ENCODE peak calls at places on chromosomes 16 and 17, in five cellular contexts. One of them, this sample, is unnamed.

GRCh38 chr17:32586666-32587065 is 99.9 kb downstream of the CDK5R1 start:
- DNase-seq in fibroblast of the conjunctiva: no peak
- DNase-seq in left kidney: no peak
- DNase-seq in left cardiac atrium: no peak
- DNase-seq in type B pancreatic cell: no peak
- DNase-seq in this sample: peak; percentile 3

GRCh38 chr16:2981177-2981898 is 1.1 kb upstream of the PKMYT1 start:
- DNase-seq in fibroblast of the conjunctiva: no peak
- DNase-seq in left kidney: peak; percentile 52
- DNase-seq in type B pancreatic cell: no peak
- DNase-seq in left cardiac atrium: no peak
- DNase-seq in this sample: no peak

GRCh38 chr16:25066747-25067631 is 44.6 kb upstream of the LCMT1 start:
- DNase-seq in left cardiac atrium: peak; percentile 88
- DNase-seq in fibroblast of the conjunctiva: peak; percentile 45
- DNase-seq in left kidney: peak; percentile 91
- DNase-seq in type B pancreatic cell: peak; percentile 79
- DNase-seq in this sample: no peak

GRCh38 chr16:67561501-67561823 is 864 bp upstream of the CTCF start:
- DNase-seq in fibroblast of the conjunctiva: no peak
- DNase-seq in left cardiac atrium: no peak
- DNase-seq in type B pancreatic cell: no peak
- DNase-seq in left kidney: no peak
- DNase-seq in this sample: no peak

GRCh38 chr16:15775663-15776304 is 81.0 kb downstream of the MYH11 start:
- DNase-seq in fibroblast of the conjunctiva: no peak
- DNase-seq in left kidney: no peak
- DNase-seq in type B pancreatic cell: no peak
- DNase-seq in left cardiac atrium: no peak
- DNase-seq in this sample: no peak

GRCh38 chr17:8472663-8473062 is 37.0 kb downstream of the NDEL1 start:
- DNase-seq in left cardiac atrium: no peak
- DNase-seq in fibroblast of the conjunctiva: no peak
- DNase-seq in left kidney: no peak
- DNase-seq in type B pancreatic cell: no peak
- DNase-seq in this sample: no peak

GRCh38 chr17:1720856-1721386 is 3.6 kb upstream of the WDR81 start:
- DNase-seq in fibroblast of the conjunctiva: no peak
- DNase-seq in type B pancreatic cell: no peak
- DNase-seq in left kidney: peak; percentile 78
- DNase-seq in left cardiac atrium: peak; percentile 67
- DNase-seq in this sample: no peak

GRCh38 chr17:77521076-77521475 is 380.3 kb downstream of the SEC14L1 start:
- DNase-seq in left cardiac atrium: no peak
- DNase-seq in left kidney: no peak
- DNase-seq in fibroblast of the conjunctiva: no peak
- DNase-seq in type B pancreatic cell: no peak
- DNase-seq in this sample: no peak

GRCh38 chr16:7513429-7513828 is 180.8 kb downstream of the RBFOX1 start:
- DNase-seq in left kidney: peak; percentile 48
- DNase-seq in left cardiac atrium: no peak
- DNase-seq in fibroblast of the conjunctiva: no peak
- DNase-seq in type B pancreatic cell: no peak
- DNase-seq in this sample: no peak

GRCh38 chr16:54289242-54290051 is 2.9 kb upstream of the IRX3 start:
- DNase-seq in left kidney: peak; percentile 90
- DNase-seq in left cardiac atrium: no peak
- DNase-seq in fibroblast of the conjunctiva: no peak
- DNase-seq in type B pancreatic cell: no peak
- DNase-seq in this sample: no peak

GRCh38 chr16:30004811-30005242 is 6.0 kb downstream of the DOC2A start:
- DNase-seq in type B pancreatic cell: no peak
- DNase-seq in fibroblast of the conjunctiva: no peak
- DNase-seq in left cardiac atrium: no peak
- DNase-seq in left kidney: no peak
- DNase-seq in this sample: no peak

GRCh38 chr17:57553525-57553924 is 191.6 kb downstream of the CCDC182 start:
- DNase-seq in left cardiac atrium: no peak
- DNase-seq in fibroblast of the conjunctiva: no peak
- DNase-seq in type B pancreatic cell: no peak
- DNase-seq in left kidney: no peak
- DNase-seq in this sample: no peak

GRCh38 chr17:73910216-73910615 is 266.0 kb upstream of the SDK2 start:
- DNase-seq in type B pancreatic cell: no peak
- DNase-seq in left cardiac atrium: no peak
- DNase-seq in left kidney: no peak
- DNase-seq in fibroblast of the conjunctiva: no peak
- DNase-seq in this sample: no peak

GRCh38 chr16:17469011-17469741 is 1.6 kb downstream of the XYLT1 start:
- DNase-seq in fibroblast of the conjunctiva: peak; percentile 51
- DNase-seq in left kidney: peak; percentile 24
- DNase-seq in type B pancreatic cell: no peak
- DNase-seq in left cardiac atrium: no peak
- DNase-seq in this sample: no peak

This sample was measured in smooth muscle cell of the brain vasculature.